ENCODE peak calls at places on chromosomes 3 and 15, in nine cellular contexts. Z is spleen; X is cardiac muscle cell; N is effector memory CD4-positive, alpha-beta T cell; I is psoas muscle; P is dorsolateral prefrontal cortex; U is right cardiac atrium; F is CD4-positive, alpha-beta T cell; H is upper lobe of right lung. T is an unnamed sample. For H3K27me3, the result is how much of the 10 kb centered on the place peaks cover.

GRCh38 chr3:14740983-14741382 is 66.0 kb downstream of the C3orf20 start:
- DNase-seq in H (no peak), U (no peak), X (no peak), I (no peak), F (no peak), N (no peak), Z (no peak), P (no peak), T (no peak)

GRCh38 chr3:167198949-167199348 is 181.1 kb downstream of the ZBBX start:
- DNase-seq in U (no peak), N (no peak), X (no peak), H (no peak), Z (no peak), F (no peak), P (no peak), I (no peak), T (no peak)

GRCh38 chr15:67776600-67776999 is 48.7 kb upstream of the SKOR1 start:
- DNase-seq in H (no peak), N (no peak), I (no peak), P (no peak), Z (no peak), U (no peak), X (no peak), F (no peak), T (no peak)

GRCh38 chr3:52934626-52935530 is 37.5 kb upstream of the STIMATE start:
- DNase-seq in F (peak), N (peak), H (no peak), P (peak), U (peak), X (peak), Z (no peak), I (no peak), T (no peak)

GRCh38 chr3:170477395-170477794 is 58.7 kb downstream of the CLDN11 start:
- DNase-seq in H (no peak), I (no peak), F (no peak), N (no peak), P (no peak), X (no peak), U (no peak), Z (no peak), T (no peak)

GRCh38 chr3:109994853-109995252 is 657.5 kb upstream of the DPPA4 start:
- DNase-seq in Z (no peak), N (no peak), I (no peak), F (no peak), X (no peak), P (no peak), H (no peak), U (no peak), T (no peak)

GRCh38 chr3:50316657-50317242 is 5.8 kb downstream of the HYAL2 start:
- DNase-seq in I (no peak), P (no peak), F (peak), X (no peak), U (no peak), N (peak), H (peak), Z (peak), T (peak)

GRCh38 chr3:43620953-43621405 is 832 bp downstream of the ANO10 start:
- DNase-seq in H (no peak), X (peak), F (no peak), N (no peak), I (no peak), P (no peak), U (no peak), Z (no peak), T (no peak)

GRCh38 chr3:13644341-13645082 is 95.6 kb downstream of the FBLN2 start:
- DNase-seq in X (peak), Z (no peak), N (no peak), U (no peak), I (no peak), P (no peak), H (no peak), F (no peak), T (no peak)

GRCh38 chr15:75554717-75555116 is 24.4 kb downstream of the PTPN9 start:
- DNase-seq in H (no peak), N (no peak), X (peak), I (no peak), P (no peak), Z (no peak), F (no peak), U (no peak), T (no peak)

GRCh38 chr3:194572944-194573491 is 60.2 kb downstream of the TMEM44 start:
- DNase-seq in U (no peak), P (no peak), X (peak), H (no peak), N (no peak), Z (no peak), F (no peak), I (no peak), T (no peak)

GRCh38 chr3:20984594-20985207 is 766.3 kb downstream of the ZNF385D start:
- DNase-seq in U (no peak), P (no peak), F (no peak), X (no peak), N (no peak), H (no peak), I (no peak), Z (no peak), T (no peak)

GRCh38 chr3:140403559-140403958 is 274.3 kb upstream of the TRIM42 start:
- DNase-seq in U (no peak), F (no peak), I (no peak), H (peak), N (no peak), P (no peak), Z (no peak), X (no peak), T (peak)

GRCh38 chr3:4600526-4600925 is 107.4 kb downstream of the ITPR1 start:
- DNase-seq in I (no peak), F (no peak), P (no peak), Z (no peak), H (no peak), U (no peak), N (no peak), X (no peak), T (no peak)

GRCh38 chr3:59257506-59257905 is 207.7 kb upstream of the CFAP20DC start:
- DNase-seq in X (no peak), F (no peak), Z (no peak), H (no peak), I (no peak), U (no peak), N (no peak), P (no peak), T (no peak)

GRCh38 chr15:67690936-67691335 is 134.4 kb upstream of the SKOR1 start:
- DNase-seq in H (no peak), N (no peak), X (peak), U (no peak), Z (no peak), P (no peak), I (no peak), F (no peak), T (no peak)

GRCh38 chr15:45242289-45242688 is 9.7 kb upstream of the SLC28A2 start:
- DNase-seq in H (no peak), I (no peak), N (no peak), X (peak), Z (no peak), U (no peak), F (no peak), P (no peak), T (no peak)

GRCh38 chr3:107833046-107833445 is 257.8 kb downstream of the CD47 start:
- DNase-seq in F (no peak), U (no peak), Z (no peak), X (peak), P (no peak), H (no peak), N (no peak), I (no peak), T (no peak)

GRCh38 chr15:49236869-49237268 is 66.8 kb downstream of the GALK2 start:
- DNase-seq in X (no peak), P (no peak), I (no peak), Z (no peak), N (no peak), U (no peak), F (no peak), H (no peak), T (no peak)

GRCh38 chr15:63187589-63188226 is 1.7 kb upstream of the RAB8B start:
- DNase-seq in X (no peak), Z (no peak), I (no peak), P (no peak), H (no peak), F (no peak), U (no peak), N (no peak), T (no peak)

GRCh38 chr15:88465633-88466219 is 1.5 kb downstream of the MRPL46 start:
- DNase-seq in N (no peak), P (no peak), H (no peak), F (no peak), I (no peak), X (peak), Z (no peak), U (no peak), T (no peak)

GRCh38 chr3:23263796-23264195 is 60.7 kb downstream of the UBE2E2 start:
- DNase-seq in N (no peak), Z (no peak), H (no peak), P (no peak), X (peak), F (no peak), I (no peak), U (no peak), T (no peak)

GRCh38 chr15:38648116-38648843 is 83.7 kb upstream of the RASGRP1 start:
- DNase-seq in U (no peak), P (no peak), Z (no peak), F (no peak), X (peak), H (no peak), I (no peak), N (no peak), T (no peak)

GRCh38 chr15:92884813-92885461 is 15.2 kb upstream of the CHD2 start:
- DNase-seq in U (no peak), I (no peak), H (no peak), X (peak), N (no peak), F (no peak), Z (no peak), P (no peak), T (no peak)

GRCh38 chr3:178056868-178057267 is 479.4 kb upstream of the KCNMB2 start:
- DNase-seq in P (no peak), H (no peak), Z (no peak), F (no peak), I (no peak), X (peak), U (no peak), N (no peak), T (no peak)

GRCh38 chr15:57521503-57521902 is 70.2 kb upstream of the MYZAP start:
- DNase-seq in U (no peak), F (no peak), P (no peak), Z (no peak), H (no peak), N (no peak), X (no peak), I (no peak), T (no peak)

GRCh38 chr3:166052440-166052839 is 215.2 kb upstream of the BCHE start:
- DNase-seq in P (no peak), N (no peak), Z (no peak), X (no peak), U (no peak), I (no peak), F (no peak), H (no peak), T (no peak)

GRCh38 chr3:193816656-193817311 is 223.8 kb downstream of the OPA1 start:
- DNase-seq in N (no peak), X (peak), Z (peak), I (peak), U (peak), F (no peak), P (peak), H (no peak), T (peak)

GRCh38 chr15:80462836-80463512 is 58.8 kb downstream of the ARNT2 start:
- DNase-seq in F (no peak), X (no peak), Z (no peak), P (no peak), N (no peak), H (no peak), I (no peak), U (no peak), T (no peak)

GRCh38 chr3:195908439-195909293 is at the start of gene TNK2:
- DNase-seq in Z (peak), F (peak), U (no peak), N (peak), X (no peak), P (no peak), I (peak), H (peak), T (peak)

GRCh38 chr3:177201707-177202397 is 4.6 kb upstream of the TBL1XR1 start:
- DNase-seq in N (peak), Z (no peak), F (peak), X (peak), I (no peak), U (no peak), H (no peak), P (no peak), T (no peak)

GRCh38 chr3:120341658-120342346 is 7.4 kb downstream of the LRRC58 start:
- DNase-seq in H (peak), U (no peak), P (no peak), F (no peak), N (no peak), Z (no peak), I (no peak), X (no peak), T (no peak)

GRCh38 chr15:59543721-59544547 is 67.6 kb upstream of the GCNT3 start:
- DNase-seq in U (no peak), P (no peak), H (no peak), X (no peak), N (no peak), F (no peak), I (no peak), Z (no peak), T (no peak)

GRCh38 chr3:69684309-69684981 is 54.8 kb upstream of the MITF start:
- DNase-seq in U (no peak), Z (no peak), N (no peak), X (peak), I (no peak), P (no peak), F (no peak), H (no peak), T (no peak)

GRCh38 chr3:194218646-194219453 is 82.9 kb downstream of the HES1 start:
- DNase-seq in Z (no peak), I (no peak), X (no peak), N (no peak), U (no peak), F (no peak), H (no peak), P (no peak), T (no peak)

GRCh38 chr15:83947156-83947555 is 288.4 kb upstream of the GOLGA6L4 start:
- DNase-seq in H (no peak), X (no peak), Z (no peak), U (no peak), F (no peak), P (no peak), N (no peak), I (no peak), T (no peak)

GRCh38 chr3:139893264-139893962 is 41.6 kb upstream of the CLSTN2 start:
- DNase-seq in P (no peak), I (no peak), U (peak), X (peak), H (no peak), F (no peak), N (no peak), Z (no peak), T (no peak)

GRCh38 chr15:48456126-48456525 is 124.9 kb downstream of the DUT start:
- DNase-seq in P (no peak), U (no peak), I (no peak), F (no peak), X (no peak), N (no peak), Z (no peak), H (no peak), T (no peak)

DNA sequence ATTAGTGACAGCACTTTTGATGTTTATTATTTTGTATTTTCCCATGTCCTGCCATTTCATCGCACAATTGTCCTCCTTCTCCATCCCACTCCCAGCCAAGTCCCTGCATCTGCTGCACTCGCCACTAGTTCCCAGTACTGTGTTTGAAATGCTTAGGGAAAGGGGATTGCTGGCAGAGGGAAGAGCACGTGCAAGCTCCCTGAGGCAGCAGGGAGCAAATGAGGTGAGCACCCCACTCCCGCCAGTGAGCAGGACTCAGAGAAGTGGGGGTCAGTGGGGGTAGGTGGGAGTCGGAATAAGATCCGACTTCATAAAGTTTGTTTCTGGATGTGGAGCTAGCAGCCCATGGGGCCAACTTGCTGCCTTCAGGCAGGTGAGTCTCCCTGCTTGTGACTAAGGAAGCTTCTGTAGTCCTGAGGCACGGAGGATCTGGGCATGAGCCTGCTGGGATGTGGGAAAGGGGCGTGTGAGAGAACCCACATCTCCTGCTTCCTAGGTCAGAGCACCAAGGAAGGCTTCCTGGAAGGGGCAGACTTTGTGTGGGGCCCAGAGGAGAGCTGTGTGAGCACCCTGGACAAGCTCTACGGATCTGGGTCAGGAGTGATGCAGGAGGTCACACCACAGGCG is 99.7 kb upstream of the TLE3 start:
- DNase-seq in H (no peak), Z (no peak), F (no peak), P (no peak), N (no peak), U (no peak), I (no peak), X (no peak), T (no peak)
- H3K27me3 ChIP-seq in H (under half), Z (under half), F (under half), P (under half), N (under half), U (under half), I (under half), X (half or more), T (under half)

DNA sequence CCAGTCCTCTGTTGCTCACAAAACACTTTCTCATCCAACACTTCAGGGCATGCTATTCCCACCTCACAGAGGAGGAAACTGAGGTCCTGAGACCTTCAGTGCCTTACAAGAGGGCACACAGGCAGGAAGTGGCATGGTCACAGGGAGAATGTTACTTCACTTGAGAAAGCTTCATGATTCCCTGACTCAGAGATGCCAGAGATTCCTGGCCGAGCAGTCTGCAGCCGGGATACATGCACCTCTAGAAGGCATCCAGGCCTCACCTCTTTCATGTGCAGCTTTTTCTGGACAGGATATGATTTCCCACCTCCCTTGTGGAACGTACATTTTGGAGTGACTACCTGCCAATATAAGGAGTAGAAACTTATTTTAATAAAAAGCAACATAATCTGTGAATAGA is 2.8 kb upstream of the SST start:
- DNase-seq in F (no peak), P (no peak), H (no peak), I (no peak), X (no peak), Z (no peak), N (no peak), U (no peak), T (no peak)
- H3K27me3 ChIP-seq in F (half or more), P (under half), H (under half), I (under half), X (under half), Z (under half), N (under half), U (under half), T (half or more)

GRCh38 chr3:64880926-64881325 is 193.1 kb upstream of the ADAMTS9 start:
- DNase-seq in F (no peak), U (no peak), P (no peak), I (no peak), X (no peak), Z (no peak), N (no peak), H (no peak), T (no peak)
- H3K27me3 ChIP-seq in F (under half), U (under half), P (under half), I (under half), X (under half), Z (under half), N (under half), H (under half), T (under half)

GRCh38 chr15:74274485-74275038 is 38.4 kb downstream of the CCDC33 start:
- DNase-seq in P (no peak), F (no peak), N (no peak), U (no peak), I (peak), X (no peak), Z (no peak), H (no peak), T (no peak)

GRCh38 chr15:74269362-74270035 is 33.4 kb downstream of the CCDC33 start:
- DNase-seq in Z (no peak), N (no peak), X (no peak), U (no peak), H (no peak), P (no peak), I (no peak), F (no peak), T (no peak)

GRCh38 chr15:74270854-74271520 is 34.9 kb downstream of the CCDC33 start:
- DNase-seq in Z (no peak), P (no peak), I (no peak), H (no peak), U (no peak), N (no peak), X (no peak), F (no peak), T (no peak)

GRCh38 chr15:74272812-74273211 is 36.7 kb downstream of the CCDC33 start:
- DNase-seq in I (no peak), Z (no peak), P (no peak), F (no peak), N (no peak), X (no peak), U (no peak), H (no peak), T (no peak)

DNA sequence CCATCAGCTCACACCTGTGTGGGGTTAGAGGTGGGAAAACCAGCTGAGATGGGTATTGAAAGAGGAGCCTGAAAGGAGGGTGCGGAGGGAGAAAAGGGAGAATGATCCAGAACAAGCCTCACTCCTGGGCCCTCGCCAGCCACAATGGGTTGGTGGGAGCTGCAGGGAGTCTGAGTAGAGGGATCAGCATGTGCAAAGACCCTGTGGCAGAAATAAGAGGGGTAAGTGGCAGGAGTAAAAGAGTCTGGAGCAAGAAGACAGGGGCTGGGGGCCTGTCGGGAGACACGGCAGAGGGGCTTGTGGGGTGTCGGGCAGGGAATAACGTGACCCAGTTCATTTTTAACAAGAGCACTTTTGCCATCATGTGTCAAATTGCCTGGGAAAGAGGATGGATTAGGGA is 34.0 kb downstream of the CCDC33 start:
- DNase-seq in F (no peak), P (no peak), U (no peak), H (no peak), Z (no peak), X (no peak), I (no peak), N (no peak), T (no peak)
- H3K27me3 ChIP-seq in F (under half), P (under half), U (under half), H (under half), Z (under half), X (under half), I (under half), N (under half), T (under half)

DNA sequence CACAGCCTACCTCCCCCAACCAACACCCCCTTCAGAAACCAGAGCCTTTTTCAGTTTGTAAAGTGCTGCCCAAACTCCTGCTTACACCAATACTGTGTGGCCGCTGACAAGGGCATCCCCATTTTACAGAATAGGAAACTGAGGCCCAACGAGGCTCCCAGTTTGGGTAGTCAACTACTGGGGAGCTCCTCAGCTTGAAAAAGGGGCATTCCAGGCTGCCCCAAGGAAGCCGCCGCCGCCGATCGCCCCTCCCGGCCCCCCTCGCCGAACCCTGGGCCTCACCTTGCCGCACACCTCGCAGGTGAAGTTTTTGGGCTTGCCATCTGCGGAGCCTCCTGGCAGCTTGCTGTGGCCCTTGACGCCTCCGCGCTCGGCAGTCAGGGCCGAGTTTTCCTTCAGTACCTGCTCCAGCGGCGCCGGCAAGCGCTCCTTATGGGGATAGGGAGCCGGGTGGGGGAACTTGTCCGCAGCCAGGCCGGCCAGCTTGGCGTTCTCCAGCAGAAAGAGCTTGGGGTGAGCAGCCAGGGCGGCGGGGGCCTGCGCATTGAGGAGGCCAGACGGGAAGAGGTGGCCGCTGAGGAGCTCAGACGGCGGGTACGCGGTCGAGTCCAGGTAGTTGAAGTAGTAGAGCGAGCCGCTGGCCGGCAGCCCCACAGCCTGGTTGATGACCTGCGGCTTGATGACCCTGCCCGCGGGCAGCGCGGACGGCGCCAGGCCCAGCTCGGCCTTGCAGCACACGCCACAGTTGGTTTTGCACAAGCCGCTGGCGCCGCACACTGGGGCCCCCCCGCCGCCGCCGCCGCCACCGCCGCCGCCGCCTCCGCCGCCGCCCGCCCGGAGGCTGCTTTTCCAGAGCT is 1.4 kb downstream of the FEZF2 start:
- DNase-seq in U (no peak), Z (no peak), I (peak), F (no peak), P (no peak), N (no peak), H (no peak), X (no peak), T (peak)
- H3K27me3 ChIP-seq in U (under half), Z (half or more), I (under half), F (half or more), P (under half), N (under half), H (half or more), X (half or more), T (half or more)